ENCODE peak calls at places on chromosomes 16 and 17, in ten cellular contexts. One of them, this sample, is unnamed.

GRCh38 chr16:1825381-1825863 is 1.2 kb downstream of the HAGH start:
- DNase-seq in progenitor cell of endocrine pancreas: no peak
- DNase-seq in HEK293T: no peak
- DNase-seq in left colon: no peak
- DNase-seq in Kasumi-1: no peak
- DNase-seq in brain microvascular endothelial cell: no peak
- DNase-seq in NCI-H1436 treated with DMSO at 0.1 percent for 48 hours: no peak
- DNase-seq in IMR-90: no peak
- DNase-seq in AG04450: no peak
- DNase-seq in posterior vena cava: peak; percentile 78
- DNase-seq in this sample: no peak

GRCh38 chr16:17454331-17454730 is 16.4 kb downstream of the XYLT1 start:
- DNase-seq in HEK293T: no peak
- DNase-seq in IMR-90: no peak
- DNase-seq in brain microvascular endothelial cell: no peak
- DNase-seq in posterior vena cava: no peak
- DNase-seq in progenitor cell of endocrine pancreas: no peak
- DNase-seq in Kasumi-1: no peak
- DNase-seq in left colon: no peak
- DNase-seq in AG04450: no peak
- DNase-seq in NCI-H1436 treated with DMSO at 0.1 percent for 48 hours: no peak
- DNase-seq in this sample: no peak

GRCh38 chr17:48294193-48294909 is 135.7 kb downstream of the SKAP1 start:
- DNase-seq in progenitor cell of endocrine pancreas: no peak
- DNase-seq in left colon: no peak
- DNase-seq in HEK293T: no peak
- DNase-seq in NCI-H1436 treated with DMSO at 0.1 percent for 48 hours: no peak
- DNase-seq in brain microvascular endothelial cell: no peak
- DNase-seq in posterior vena cava: no peak
- DNase-seq in Kasumi-1: no peak
- DNase-seq in AG04450: no peak
- DNase-seq in IMR-90: no peak
- DNase-seq in this sample: no peak

GRCh38 chr17:60455378-60455777 is 33.1 kb downstream of the CHCT1 start:
- DNase-seq in HEK293T: no peak
- DNase-seq in AG04450: no peak
- DNase-seq in posterior vena cava: no peak
- DNase-seq in left colon: no peak
- DNase-seq in brain microvascular endothelial cell: no peak
- DNase-seq in progenitor cell of endocrine pancreas: no peak
- DNase-seq in Kasumi-1: no peak
- DNase-seq in IMR-90: peak; percentile 18
- DNase-seq in NCI-H1436 treated with DMSO at 0.1 percent for 48 hours: no peak
- DNase-seq in this sample: no peak

GRCh38 chr17:14337596-14338079 is 36.8 kb downstream of the HS3ST3B1 start:
- DNase-seq in NCI-H1436 treated with DMSO at 0.1 percent for 48 hours: no peak
- DNase-seq in IMR-90: no peak
- DNase-seq in left colon: no peak
- DNase-seq in progenitor cell of endocrine pancreas: no peak
- DNase-seq in AG04450: no peak
- DNase-seq in HEK293T: no peak
- DNase-seq in Kasumi-1: no peak
- DNase-seq in posterior vena cava: no peak
- DNase-seq in brain microvascular endothelial cell: no peak
- DNase-seq in this sample: no peak

GRCh38 chr17:50668025-50668837 is 33.5 kb downstream of the ABCC3 start:
- DNase-seq in brain microvascular endothelial cell: peak; percentile 15
- DNase-seq in IMR-90: peak; percentile 41
- DNase-seq in Kasumi-1: no peak
- DNase-seq in left colon: no peak
- DNase-seq in progenitor cell of endocrine pancreas: no peak
- DNase-seq in HEK293T: no peak
- DNase-seq in NCI-H1436 treated with DMSO at 0.1 percent for 48 hours: no peak
- DNase-seq in AG04450: no peak
- DNase-seq in posterior vena cava: no peak
- DNase-seq in this sample: no peak

GRCh38 chr17:79331492-79331891 is 256.9 kb downstream of the ENGASE start:
- DNase-seq in brain microvascular endothelial cell: no peak
- DNase-seq in HEK293T: no peak
- DNase-seq in posterior vena cava: no peak
- DNase-seq in NCI-H1436 treated with DMSO at 0.1 percent for 48 hours: no peak
- DNase-seq in Kasumi-1: no peak
- DNase-seq in AG04450: no peak
- DNase-seq in progenitor cell of endocrine pancreas: no peak
- DNase-seq in left colon: no peak
- DNase-seq in IMR-90: no peak
- DNase-seq in this sample: no peak

GRCh38 chr17:72175263-72175662 is 54.4 kb downstream of the SOX9 start:
- DNase-seq in posterior vena cava: no peak
- DNase-seq in brain microvascular endothelial cell: no peak
- DNase-seq in Kasumi-1: no peak
- DNase-seq in left colon: peak; percentile 32
- DNase-seq in progenitor cell of endocrine pancreas: no peak
- DNase-seq in HEK293T: no peak
- DNase-seq in AG04450: no peak
- DNase-seq in IMR-90: no peak
- DNase-seq in NCI-H1436 treated with DMSO at 0.1 percent for 48 hours: no peak
- DNase-seq in this sample: no peak

GRCh38 chr16:49924078-49924477 is 68.2 kb upstream of the ZNF423 start:
- DNase-seq in HEK293T: peak; percentile 39
- DNase-seq in NCI-H1436 treated with DMSO at 0.1 percent for 48 hours: no peak
- DNase-seq in posterior vena cava: no peak
- DNase-seq in left colon: no peak
- DNase-seq in brain microvascular endothelial cell: no peak
- DNase-seq in IMR-90: no peak
- DNase-seq in Kasumi-1: no peak
- DNase-seq in AG04450: no peak
- DNase-seq in progenitor cell of endocrine pancreas: no peak
- DNase-seq in this sample: no peak

GRCh38 chr17:71247455-71248015 is 873.3 kb upstream of the SOX9 start:
- DNase-seq in left colon: no peak
- DNase-seq in NCI-H1436 treated with DMSO at 0.1 percent for 48 hours: no peak
- DNase-seq in posterior vena cava: no peak
- DNase-seq in IMR-90: no peak
- DNase-seq in AG04450: no peak
- DNase-seq in progenitor cell of endocrine pancreas: no peak
- DNase-seq in HEK293T: no peak
- DNase-seq in brain microvascular endothelial cell: no peak
- DNase-seq in Kasumi-1: no peak
- DNase-seq in this sample: no peak

This sample was measured in frontal cortex.